ENCODE peak calls at places on chromosomes 11 and 22, in four cellular contexts. C, G, N and L are unnamed samples.

GRCh38 chr22:39868741-39869140 is 24.8 kb downstream of the ENTHD1 start:
- DNase-seq in C (no peak), G (no peak), N (no peak), L (no peak)

GRCh38 chr11:18853086-18853720 is 61.6 kb upstream of the PTPN5 start:
- DNase-seq in C (peak), G (no peak), N (peak), L (peak)

GRCh38 chr11:75840560-75840959 is 25.6 kb downstream of the UVRAG start:
- DNase-seq in C (no peak), G (no peak), N (no peak), L (no peak)

GRCh38 chr11:83852775-83853442 is 566.7 kb upstream of the CCDC90B start:
- DNase-seq in C (no peak), G (no peak), N (no peak), L (no peak)

GRCh38 chr11:119618208-119618909 is 110.6 kb downstream of the NECTIN1 start:
- DNase-seq in C (no peak), G (peak), N (no peak), L (no peak)

GRCh38 chr11:104583857-104584256 is 314.4 kb downstream of the CASP12 start:
- DNase-seq in C (no peak), G (no peak), N (no peak), L (no peak)

GRCh38 chr11:36296925-36297604 is 977 bp downstream of the PRR5L start:
- DNase-seq in C (peak), G (no peak), N (peak), L (peak)

GRCh38 chr22:36180038-36180880 is 19.7 kb upstream of the APOL3 start:
- DNase-seq in C (peak), G (peak), N (peak), L (peak)

GRCh38 chr11:121035823-121036222 is 11.9 kb downstream of the TBCEL start:
- DNase-seq in C (peak), G (no peak), N (no peak), L (no peak)

GRCh38 chr11:115980336-115980735 is 476.1 kb upstream of the CADM1 start:
- DNase-seq in C (no peak), G (no peak), N (no peak), L (no peak)

GRCh38 chr11:134037093-134037908 is 31.6 kb upstream of the JAM3 start:
- DNase-seq in C (peak), G (no peak), N (peak), L (peak)

GRCh38 chr11:76287227-76287626 is 80.9 kb upstream of the WNT11 start:
- DNase-seq in C (no peak), G (no peak), N (no peak), L (no peak)

GRCh38 chr11:47377571-47378010 is 756 bp downstream of the SPI1 start:
- DNase-seq in C (no peak), G (no peak), N (no peak), L (no peak)

GRCh38 chr11:125101596-125101995 is 9.8 kb downstream of the TMEM218 start:
- DNase-seq in C (peak), G (no peak), N (no peak), L (no peak)

GRCh38 chr11:129315781-129316579 is 59.7 kb upstream of the BARX2 start:
- DNase-seq in C (no peak), G (no peak), N (no peak), L (peak)

GRCh38 chr22:33299245-33299956 is 241.2 kb upstream of the SYN3 start:
- DNase-seq in C (no peak), G (no peak), N (no peak), L (no peak)

GRCh38 chr11:2542406-2542805 is 97.6 kb downstream of the KCNQ1 start:
- DNase-seq in C (no peak), G (no peak), N (no peak), L (no peak)

GRCh38 chr22:19535001-19535400 is 10.8 kb upstream of the CLDN5 start:
- DNase-seq in C (no peak), G (no peak), N (no peak), L (no peak)

GRCh38 chr11:45757672-45758071 is 47.3 kb upstream of the SLC35C1 start:
- DNase-seq in C (no peak), G (no peak), N (no peak), L (no peak)

GRCh38 chr11:8242480-8243280 is 21.0 kb downstream of the LMO1 start:
- DNase-seq in C (no peak), G (no peak), N (no peak), L (no peak)

GRCh38 chr11:127627629-127628462 is 627.3 kb upstream of the KIRREL3 start:
- DNase-seq in C (no peak), G (no peak), N (peak), L (no peak)

GRCh38 chr22:18091916-18092526 is 14.2 kb downstream of the PEX26 start:
- DNase-seq in C (no peak), G (no peak), N (peak), L (no peak)

GRCh38 chr22:49068861-49069260 is 758.8 kb downstream of the BRD1 start:
- DNase-seq in C (no peak), G (no peak), N (no peak), L (no peak)

GRCh38 chr11:28860898-28861297 is 752.7 kb downstream of the METTL15 start:
- DNase-seq in C (peak), G (no peak), N (peak), L (no peak)

GRCh38 chr11:79708319-79708928 is 267.6 kb upstream of the TENM4 start:
- DNase-seq in C (peak), G (peak), N (peak), L (peak)

GRCh38 chr22:33779243-33779642 is 141.0 kb downstream of the LARGE1 start:
- DNase-seq in C (no peak), G (no peak), N (no peak), L (no peak)

GRCh38 chr22:30841264-30841663 is 127.3 kb downstream of the MORC2 start:
- DNase-seq in C (no peak), G (no peak), N (peak), L (peak)

GRCh38 chr11:6746086-6746618 is 25.6 kb downstream of the OR2AG2 start:
- DNase-seq in C (peak), G (no peak), N (no peak), L (no peak)

GRCh38 chr11:134215836-134216235 is 7.9 kb downstream of the NCAPD3 start:
- DNase-seq in C (no peak), G (no peak), N (no peak), L (no peak)

GRCh38 chr11:78344114-78344513 is 73.5 kb downstream of the GAB2 start:
- DNase-seq in C (no peak), G (no peak), N (no peak), L (no peak)

GRCh38 chr11:12243511-12243910 is 133.1 kb downstream of the MICAL2 start:
- DNase-seq in C (no peak), G (no peak), N (no peak), L (peak)

GRCh38 chr11:12241401-12241800 is 131.0 kb downstream of the MICAL2 start:
- DNase-seq in C (no peak), G (no peak), N (no peak), L (no peak)

GRCh38 chr11:12242926-12243325 is 132.5 kb downstream of the MICAL2 start:
- DNase-seq in C (no peak), G (no peak), N (no peak), L (no peak)

GRCh38 chr11:12240669-12241068 is 130.3 kb downstream of the MICAL2 start:
- DNase-seq in C (no peak), G (no peak), N (no peak), L (no peak)

DNA sequence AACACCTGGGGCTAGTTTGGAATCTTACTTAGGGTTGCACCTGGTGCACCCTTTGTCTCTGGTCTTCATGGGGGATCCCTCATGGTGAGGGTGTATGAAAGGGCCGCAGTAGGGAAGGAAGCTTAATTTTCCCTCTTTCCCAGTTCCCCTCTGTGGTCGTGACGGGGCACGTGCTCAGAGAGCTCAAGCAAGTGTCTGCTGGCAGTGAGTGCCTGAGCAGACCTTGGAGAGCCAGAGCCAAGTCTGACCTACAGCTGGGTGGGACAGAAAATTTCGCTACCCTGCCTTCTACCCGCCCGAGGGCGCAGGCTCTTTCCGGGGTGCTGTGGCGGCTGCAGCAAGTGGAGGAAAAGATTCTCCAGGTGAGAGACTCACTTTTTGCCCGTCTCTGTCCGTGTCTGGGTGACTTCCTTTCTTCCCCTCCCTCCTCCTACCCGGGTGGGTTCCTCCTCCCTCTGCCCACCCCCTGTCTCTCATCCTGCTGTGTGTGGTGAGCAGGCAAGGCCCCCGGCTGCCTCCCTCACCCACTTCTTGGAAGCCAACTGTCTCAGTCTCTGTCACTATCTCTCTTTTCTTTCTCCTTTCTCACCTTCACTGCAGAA is 131.8 kb downstream of the MICAL2 start:
- DNase-seq in C (no peak), G (no peak), N (no peak), L (no peak)
- H2AFZ ChIP-seq in C (no peak), G (no peak), N (no peak), L (no peak)

DNA sequence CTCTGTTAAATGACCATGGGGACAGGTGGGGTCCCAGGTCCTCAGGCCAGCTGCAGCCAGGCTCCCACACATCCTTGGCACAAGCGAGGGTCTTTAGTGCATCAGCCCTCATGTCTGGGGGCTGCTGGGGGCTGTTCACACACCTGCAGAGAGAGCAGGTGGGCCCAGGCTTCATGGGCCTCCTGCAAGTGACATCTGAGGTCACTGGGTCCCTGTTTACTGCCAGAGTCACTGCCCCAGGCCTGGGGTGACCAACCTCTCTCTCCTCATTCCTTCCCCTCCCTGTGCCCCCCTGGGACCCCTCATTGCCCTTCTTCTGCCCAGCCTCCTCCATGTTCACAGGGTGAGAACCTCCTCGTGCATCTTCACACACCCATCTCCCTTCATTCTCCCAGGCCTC is 92.4 kb downstream of the RTL6 start:
- DNase-seq in C (no peak), G (no peak), N (no peak), L (no peak)
- H2AK5ac ChIP-seq in C (no peak), G (peak), N (no peak), L (no peak)

GRCh38 chr11:67418476-67419281 is 3.2 kb downstream of the CARNS1 start:
- DNase-seq in C (no peak), G (no peak), N (no peak), L (no peak)
- H3K4me3 ChIP-seq in C (no peak), G (no peak), N (no peak), L (no peak)

DNA sequence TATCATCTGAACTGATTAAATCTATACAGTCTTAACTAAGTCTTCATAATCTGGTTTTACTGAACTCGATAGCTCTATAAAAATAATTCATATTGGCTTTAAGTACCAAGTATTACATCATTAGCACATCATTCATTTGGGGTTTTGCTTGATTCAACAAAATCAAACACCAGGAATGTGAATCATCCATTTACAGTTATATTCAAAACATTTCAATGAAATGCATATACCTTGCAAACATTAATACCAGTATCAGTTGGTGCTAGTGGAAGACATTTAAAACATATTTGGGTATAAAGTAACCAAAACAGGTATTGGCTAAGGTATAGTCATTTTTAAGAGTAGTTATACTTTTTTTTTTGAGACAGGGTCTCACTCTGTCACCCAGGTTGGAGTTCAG is 12.2 kb upstream of the CCDC89 start:
- DNase-seq in C (no peak), G (no peak), N (no peak), L (no peak)
- H2AFZ ChIP-seq in C (no peak), G (no peak), N (no peak), L (no peak)

GRCh38 chr11:60498399-60498798 is 5.8 kb downstream of the MS4A12 start:
- DNase-seq in C (no peak), G (no peak), N (no peak), L (no peak)

GRCh38 chr11:60500276-60500935 is 7.8 kb downstream of the MS4A12 start:
- DNase-seq in C (no peak), G (no peak), N (no peak), L (peak)

GRCh38 chr11:60498853-60499252 is 6.3 kb downstream of the MS4A12 start:
- DNase-seq in C (no peak), G (no peak), N (no peak), L (no peak)

GRCh38 chr11:60504219-60504618 is 11.0 kb upstream of the MS4A13 start:
- DNase-seq in C (no peak), G (no peak), N (no peak), L (no peak)

GRCh38 chr11:60502221-60502775 is 9.7 kb downstream of the MS4A12 start:
- DNase-seq in C (no peak), G (no peak), N (no peak), L (no peak)
- H2AK5ac ChIP-seq in C (peak), G (no peak), N (no peak), L (no peak)

DNA sequence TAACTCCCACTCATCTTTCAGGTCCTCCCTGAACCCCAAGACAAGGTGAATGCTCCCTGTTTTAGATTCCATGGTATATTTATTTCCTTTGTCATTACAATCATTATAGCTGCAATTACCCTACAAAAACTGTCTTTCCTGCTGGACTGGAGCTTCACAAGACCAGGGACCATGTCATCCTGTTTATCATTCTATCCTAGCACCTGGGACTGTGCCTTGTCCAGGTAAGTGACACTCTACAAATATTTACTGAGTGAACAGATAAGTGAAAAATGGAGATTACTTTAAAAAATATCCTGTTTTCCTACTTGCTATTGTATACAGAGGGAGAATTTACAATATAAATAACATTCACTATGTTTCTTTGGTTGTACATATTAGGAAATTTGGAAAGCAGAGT is 22.5 kb upstream of the ELF5 start:
- DNase-seq in C (no peak), G (no peak), N (no peak), L (no peak)
- H3K4me3 ChIP-seq in C (no peak), G (no peak), N (no peak), L (no peak)

DNA sequence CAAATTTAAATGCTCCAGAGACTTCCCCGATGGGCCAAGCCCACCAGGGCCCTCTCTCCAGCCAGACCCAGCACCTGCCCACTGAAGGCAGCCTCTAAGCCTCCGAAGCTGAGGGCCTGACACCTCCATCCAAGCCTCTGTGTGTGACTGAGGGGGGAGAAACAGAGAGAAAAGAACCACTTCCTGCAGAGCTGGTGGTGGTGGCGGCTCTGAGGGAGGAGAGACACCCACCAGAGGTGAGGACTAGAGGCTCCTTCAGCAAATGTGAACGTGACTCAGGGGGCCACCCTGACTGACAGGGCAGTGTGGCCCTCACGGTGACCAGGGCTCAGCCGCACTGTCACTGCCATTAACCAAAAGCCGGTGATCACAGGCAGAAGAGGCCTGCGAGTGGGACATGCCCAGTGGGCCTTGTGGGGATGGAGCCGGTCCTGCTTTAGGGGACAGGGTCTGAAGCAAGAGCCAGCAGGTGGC is 31.0 kb upstream of the CD5 start:
- DNase-seq in C (no peak), G (no peak), N (no peak), L (no peak)
- H2AFZ ChIP-seq in C (no peak), G (peak), N (no peak), L (no peak)

GRCh38 chr22:26619510-26619909 is 1.7 kb upstream of the CRYBB1 start:
- DNase-seq in C (no peak), G (no peak), N (no peak), L (no peak)
- H2AK5ac ChIP-seq in C (no peak), G (peak), N (no peak), L (no peak)

GRCh38 chr11:64304032-64304315 is 1.4 kb upstream of the ESRRA start:
- DNase-seq in C (no peak), G (no peak), N (no peak), L (no peak)
- H3K4me3 ChIP-seq in C (peak), G (no peak), N (no peak), L (no peak)